ENCODE peak calls at places on chromosomes 3 and 15, in seven cellular contexts. T, P, W, U, R, L and B are unnamed samples.

GRCh38 chr15:64928626-64929220 is 17.0 kb downstream of the ANKDD1A start:
- DNase-seq in L (peak; percentile 7), P (no peak), T (no peak), W (no peak), R (no peak), U (no peak), B (no peak)

GRCh38 chr3:182259579-182259978 is 533.7 kb upstream of the ATP11B start:
- DNase-seq in W (no peak), L (peak; percentile 10), P (no peak), U (no peak), T (no peak), R (no peak), B (no peak)

GRCh38 chr3:188316723-188317070 is 162.7 kb downstream of the LPP start:
- DNase-seq in W (no peak), T (no peak), R (no peak), L (no peak), U (no peak), P (no peak), B (no peak)

GRCh38 chr15:64828985-64829384 is 3.5 kb upstream of the PIF1 start:
- DNase-seq in P (no peak), W (no peak), L (no peak), R (no peak), U (no peak), T (no peak), B (no peak)

GRCh38 chr3:24222165-24222805 is 272.4 kb downstream of the THRB start:
- DNase-seq in W (no peak), P (no peak), L (no peak), T (no peak), U (no peak), R (no peak), B (no peak)

GRCh38 chr3:29067014-29067413 is 213.9 kb upstream of the RBMS3 start:
- DNase-seq in W (no peak), P (peak; percentile 15), L (no peak), R (no peak), T (no peak), U (no peak), B (no peak)

GRCh38 chr3:53970656-53971055 is 79.0 kb upstream of the SELENOK start:
- DNase-seq in T (no peak), R (no peak), U (no peak), L (no peak), P (no peak), W (no peak), B (no peak)

GRCh38 chr15:99909914-99910313 is 176.7 kb upstream of the LYSMD4 start:
- DNase-seq in P (no peak), R (no peak), L (no peak), T (no peak), W (peak; percentile 50), U (no peak), B (no peak)

GRCh38 chr15:39497759-39498565 is 82.9 kb upstream of the THBS1 start:
- DNase-seq in P (no peak), R (no peak), U (no peak), T (no peak), W (no peak), L (no peak), B (no peak)

GRCh38 chr3:183188895-183189462 is 26.4 kb upstream of the LAMP3 start:
- DNase-seq in W (peak; percentile 60), L (no peak), P (no peak), T (peak; percentile 34), U (no peak), R (no peak), B (no peak)

GRCh38 chr15:34993413-34993812 is 5.3 kb upstream of the ZNF770 start:
- DNase-seq in U (no peak), W (no peak), T (no peak), L (no peak), R (no peak), P (no peak), B (no peak)

GRCh38 chr3:77256584-77257488 is 216.9 kb downstream of the ROBO2 start:
- DNase-seq in P (no peak), W (no peak), U (no peak), L (no peak), R (no peak), T (no peak), B (no peak)

GRCh38 chr15:56040081-56041035 is 46.9 kb upstream of the NEDD4 start:
- DNase-seq in R (peak; percentile 86), P (peak; percentile 89), T (no peak), W (no peak), L (peak; percentile 30), U (no peak), B (no peak)

GRCh38 chr15:51907136-51907862 is 64.3 kb downstream of the LEO1 start:
- DNase-seq in L (no peak), U (no peak), R (no peak), W (no peak), P (peak; percentile 15), T (no peak), B (no peak)

GRCh38 chr3:170092907-170093306 is 55.1 kb downstream of the GPR160 start:
- DNase-seq in R (no peak), T (no peak), U (no peak), P (no peak), W (no peak), L (no peak), B (no peak)

GRCh38 chr3:141412087-141412935 is 44.0 kb downstream of the ZBTB38 start:
- DNase-seq in W (peak; percentile 39), T (peak; percentile 55), U (no peak), P (peak; percentile 42), R (peak; percentile 71), L (peak; percentile 67), B (no peak)

GRCh38 chr15:31510003-31510402 is 183.4 kb downstream of the KLF13 start:
- DNase-seq in R (no peak), W (no peak), T (no peak), P (no peak), L (no peak), U (no peak), B (no peak)

GRCh38 chr15:41288464-41288863 is 43.9 kb downstream of the OIP5 start:
- DNase-seq in W (no peak), P (no peak), R (no peak), L (no peak), U (no peak), T (no peak), B (no peak)

DNA sequence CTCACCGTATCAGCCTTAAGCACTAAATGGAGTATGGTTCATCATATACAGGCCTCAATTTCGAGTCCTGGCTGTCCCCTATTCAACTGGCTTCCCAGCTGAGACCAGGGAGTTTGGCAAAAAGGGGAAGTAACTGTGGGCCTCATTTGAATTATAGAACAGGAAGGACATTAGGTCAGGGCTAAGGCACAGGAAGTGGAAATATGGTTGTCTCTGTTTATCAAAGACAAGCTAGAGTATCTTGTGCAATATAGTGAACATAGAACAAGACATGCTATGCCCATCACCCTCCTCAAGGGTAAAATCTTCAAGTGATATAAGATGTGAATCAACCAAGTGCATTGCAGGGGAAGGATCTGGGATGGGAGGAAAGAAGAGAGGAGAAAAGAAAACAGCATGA is 494.4 kb downstream of the NTRK3 start:
- DNase-seq in T (no peak), U (no peak), L (no peak), W (no peak), P (no peak), R (peak; percentile 33), B (no peak)
- TF ChIP-seq CTCF in T (no peak), U (no peak), L (no peak), W (no peak), P (no peak), R (peak; percentile 25), B (no peak)

GRCh38 chr15:68332266-68332665 is 54.7 kb downstream of the FEM1B start:
- DNase-seq in L (peak; percentile 46), P (no peak), U (no peak), T (no peak), R (peak; percentile 81), W (no peak), B (no peak)

GRCh38 chr15:68335251-68335650 is 57.7 kb downstream of the FEM1B start:
- DNase-seq in L (no peak), U (no peak), P (peak; percentile 36), W (no peak), R (peak; percentile 81), T (no peak), B (no peak)

GRCh38 chr15:68335655-68336054 is 58.1 kb downstream of the FEM1B start:
- DNase-seq in P (no peak), W (no peak), U (no peak), L (no peak), R (peak; percentile 46), T (no peak), B (no peak)

GRCh38 chr15:68333775-68334470 is 56.4 kb downstream of the FEM1B start:
- DNase-seq in W (no peak), L (no peak), P (peak; percentile 40), R (peak; percentile 78), T (no peak), U (no peak), B (no peak)

GRCh38 chr15:68334661-68335124 is 57.1 kb downstream of the FEM1B start:
- DNase-seq in U (no peak), L (no peak), W (no peak), P (no peak), T (no peak), R (peak; percentile 73), B (no peak)
- TF ChIP-seq CTCF in U (no peak), L (no peak), W (no peak), P (no peak), T (no peak), R (peak; percentile 9), B (no peak)

DNA sequence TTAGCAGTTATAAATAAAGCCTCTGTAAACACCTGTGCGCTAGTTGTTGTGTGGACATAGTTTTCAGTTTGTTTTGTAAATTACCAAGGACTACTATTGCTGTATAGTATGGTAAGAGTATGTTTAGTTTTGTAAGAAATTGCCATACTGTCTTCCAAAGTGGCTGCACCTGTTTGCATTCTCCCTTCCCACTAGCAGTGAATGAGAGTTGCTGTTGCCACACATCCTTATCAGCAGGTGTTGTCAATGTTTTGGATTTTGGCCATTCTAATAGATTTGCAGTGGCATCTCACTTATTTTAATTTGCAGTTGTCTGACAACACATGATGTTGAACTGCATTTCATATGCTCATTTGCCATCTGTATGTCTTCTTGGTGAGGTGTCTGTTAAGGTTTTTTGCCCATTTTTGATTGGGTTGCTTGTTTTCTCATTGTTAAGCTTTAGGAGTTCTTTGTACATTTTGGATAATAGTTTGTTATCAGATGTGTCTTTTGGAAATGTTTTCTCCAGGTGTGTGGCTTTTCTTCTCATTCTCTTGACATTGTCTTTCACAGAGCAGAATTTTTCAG is 14.9 kb downstream of the TCAIM start:
- DNase-seq in P (no peak), R (no peak), L (no peak), U (no peak), T (no peak), W (no peak), B (no peak)
- TF ChIP-seq CTCF in P (no peak), R (no peak), L (no peak), U (no peak), T (no peak), W (no peak), B (no peak)

DNA sequence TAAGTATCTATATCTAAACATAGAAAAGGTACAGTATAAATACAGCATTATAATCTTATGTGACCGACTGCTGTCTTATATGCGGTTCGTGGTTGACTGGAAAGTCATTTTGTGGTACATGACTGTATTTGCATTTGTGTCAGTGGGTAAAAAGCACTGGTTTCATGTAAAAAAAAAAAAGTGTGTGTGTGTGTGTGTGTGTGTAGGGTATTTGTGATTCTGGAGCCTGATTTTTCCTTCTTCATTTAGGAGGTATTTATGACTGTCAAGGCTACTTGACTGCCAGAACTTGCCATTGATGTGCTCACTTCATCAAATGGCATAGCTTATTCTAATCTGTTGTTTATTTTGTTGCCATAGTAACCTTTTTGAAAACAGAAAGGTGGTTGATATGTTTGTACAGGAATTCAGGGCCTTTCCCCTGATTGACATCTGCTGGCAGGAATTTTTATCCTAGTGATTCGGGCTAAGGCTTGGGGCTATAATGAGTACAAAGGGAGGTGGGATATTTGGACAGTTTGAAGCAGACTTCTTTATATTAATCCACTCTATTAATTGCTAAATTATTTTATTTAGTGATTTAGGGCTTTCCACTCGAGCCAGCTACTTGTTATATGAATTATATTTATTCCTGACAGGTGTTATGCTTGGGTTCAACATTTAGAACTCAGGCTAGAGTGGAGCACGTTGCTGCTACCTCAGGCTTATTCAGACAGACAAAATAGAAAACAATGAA is 63.4 kb downstream of the AKAP13 start:
- DNase-seq in P (peak; percentile 88), T (no peak), R (no peak), L (no peak), U (no peak), W (no peak), B (no peak)
- TF ChIP-seq CTCF in P (peak; percentile 42), T (no peak), R (no peak), L (no peak), U (no peak), W (no peak), B (peak; percentile 17)